ENCODE peak calls at places on chromosome 12, in ten cellular contexts. H is non-pigmented ciliary epithelial cell, K is nucleus accumbens, D is mesendoderm, O is ascending aorta, G is aorta, Y is progenitor cell of endocrine pancreas, S is amniotic epithelial cell, Q is occipital lobe, T is NCI-H2081. B is an unnamed sample.

GRCh38 chr12:46361667-46362034 is 10.9 kb downstream of the SLC38A2 start:
- DNase-seq in D (no peak), H (no peak), S (no peak), O (no peak), G (no peak), Y (no peak), T (no peak), K (no peak), Q (no peak), B (peak)

GRCh38 chr12:126545411-126545810 is 1480.2 kb downstream of the AACS start:
- DNase-seq in K (no peak), T (no peak), G (no peak), H (peak), S (no peak), Q (no peak), Y (no peak), O (no peak), D (no peak), B (peak)

GRCh38 chr12:111411187-111411764 is 5.6 kb downstream of the SH2B3 start:
- DNase-seq in Q (no peak), D (no peak), K (no peak), G (no peak), H (no peak), Y (no peak), S (no peak), T (no peak), O (no peak), B (no peak)

GRCh38 chr12:106519587-106519986 is 63.2 kb upstream of the RFX4 start:
- DNase-seq in Q (no peak), H (peak), S (peak), Y (no peak), K (no peak), O (no peak), D (no peak), T (no peak), G (no peak), B (peak)

GRCh38 chr12:43206396-43206795 is 345.6 kb downstream of the ADAMTS20 start:
- DNase-seq in Q (no peak), Y (no peak), D (no peak), G (no peak), T (no peak), K (no peak), S (peak), H (peak), O (no peak), B (peak)

GRCh38 chr12:59036341-59036740 is 116.0 kb upstream of the LRIG3 start:
- DNase-seq in T (no peak), D (no peak), Q (no peak), O (no peak), Y (no peak), H (no peak), K (no peak), S (peak), G (no peak), B (no peak)

GRCh38 chr12:95548056-95548538 is 3.2 kb downstream of the USP44 start:
- DNase-seq in K (no peak), O (no peak), Y (peak), T (no peak), G (peak), Q (no peak), S (no peak), H (no peak), D (peak), B (no peak)

GRCh38 chr12:122061253-122061652 is 17.3 kb upstream of the MLXIP start:
- DNase-seq in K (no peak), S (no peak), Q (no peak), Y (no peak), G (no peak), T (no peak), O (no peak), H (no peak), D (no peak), B (no peak)

GRCh38 chr12:3216726-3217682 is 139.8 kb downstream of the TSPAN9 start:
- DNase-seq in O (peak), Y (no peak), G (peak), S (peak), H (no peak), Q (no peak), T (no peak), K (no peak), D (no peak), B (peak)

GRCh38 chr12:89707992-89708792 is 446 bp downstream of the ATP2B1 start:
- DNase-seq in T (no peak), O (no peak), K (peak), Y (peak), D (peak), G (peak), S (no peak), Q (no peak), H (no peak), B (no peak)

GRCh38 chr12:103858953-103859601 is 18.0 kb upstream of the NT5DC3 start:
- DNase-seq in D (peak), T (no peak), S (peak), K (no peak), H (peak), O (peak), G (peak), Y (no peak), Q (no peak), B (peak)

GRCh38 chr12:47767197-47767724 is 5.8 kb upstream of the SLC48A1 start:
- DNase-seq in O (no peak), T (peak), G (no peak), K (peak), D (peak), Q (no peak), S (peak), Y (no peak), H (no peak), B (peak)

GRCh38 chr12:120720972-120721801 is 4.4 kb upstream of the ACADS start:
- DNase-seq in G (peak), Q (no peak), O (no peak), T (no peak), S (no peak), D (no peak), H (no peak), K (no peak), Y (no peak), B (no peak)

GRCh38 chr12:31226639-31227038 is 99.3 kb downstream of the SINHCAF start:
- DNase-seq in Q (no peak), T (no peak), Y (no peak), D (no peak), H (no peak), G (no peak), K (no peak), S (no peak), O (no peak), B (no peak)

GRCh38 chr12:45324391-45324790 is 108.5 kb downstream of the ANO6 start:
- DNase-seq in G (no peak), Q (no peak), K (no peak), T (no peak), D (no peak), S (peak), O (no peak), Y (no peak), H (no peak), B (no peak)

GRCh38 chr12:40146800-40147797 is 41.2 kb upstream of the SLC2A13 start:
- DNase-seq in D (no peak), S (no peak), O (no peak), K (no peak), H (no peak), G (no peak), Q (no peak), T (no peak), Y (no peak), B (no peak)

GRCh38 chr12:60872850-60873713 is 1277.3 kb downstream of the SLC16A7 start:
- DNase-seq in O (no peak), S (no peak), Q (no peak), Y (no peak), D (no peak), H (no peak), G (peak), T (no peak), K (no peak), B (no peak)

GRCh38 chr12:113397497-113398197 is 6.0 kb downstream of the SDS start:
- DNase-seq in Q (no peak), Y (no peak), G (no peak), S (no peak), O (no peak), D (no peak), H (no peak), K (no peak), T (no peak), B (no peak)

GRCh38 chr12:89244536-89244935 is 107.8 kb downstream of the DUSP6 start:
- DNase-seq in O (no peak), G (no peak), Q (no peak), H (no peak), D (peak), Y (no peak), T (no peak), K (no peak), S (peak), B (peak)

GRCh38 chr12:119693511-119693910 is 25.6 kb downstream of the PRKAB1 start:
- DNase-seq in Y (no peak), T (no peak), H (no peak), D (no peak), O (no peak), Q (no peak), S (peak), K (no peak), G (no peak), B (no peak)

GRCh38 chr12:123748171-123748570 is 13.9 kb upstream of the DNAH10 start:
- DNase-seq in D (no peak), Q (no peak), Y (no peak), O (no peak), K (no peak), H (no peak), G (no peak), T (no peak), S (no peak), B (no peak)

GRCh38 chr12:1619599-1619998 is 9.4 kb upstream of the WNT5B start:
- DNase-seq in Q (no peak), H (no peak), D (no peak), S (no peak), Y (no peak), G (peak), O (no peak), K (no peak), T (no peak), B (no peak)

GRCh38 chr12:48779869-48780268 is 9.0 kb downstream of the ADCY6 start:
- DNase-seq in O (peak), G (peak), Y (no peak), K (no peak), H (peak), D (no peak), T (no peak), Q (no peak), S (peak), B (peak)

GRCh38 chr12:127810026-127810425 is 456.9 kb upstream of the TMEM132C start:
- DNase-seq in T (no peak), Q (no peak), O (no peak), Y (no peak), G (no peak), H (peak), D (peak), K (no peak), S (peak), B (peak)

GRCh38 chr12:75196865-75197264 is 12.8 kb downstream of the KCNC2 start:
- DNase-seq in H (no peak), Y (no peak), Q (no peak), T (no peak), S (peak), D (no peak), G (no peak), K (no peak), O (no peak), B (no peak)

GRCh38 chr12:116431677-116432300 is 127.4 kb upstream of the MAP1LC3B2 start:
- DNase-seq in D (peak), K (no peak), G (no peak), S (peak), Q (no peak), O (no peak), T (no peak), H (no peak), Y (no peak), B (no peak)

GRCh38 chr12:65811968-65812700 is 12.1 kb upstream of the HMGA2 start:
- DNase-seq in G (no peak), D (no peak), K (no peak), H (no peak), S (no peak), Y (no peak), O (no peak), T (no peak), Q (no peak), B (no peak)

GRCh38 chr12:4997939-4998338 is 45.7 kb upstream of the KCNA5 start:
- DNase-seq in G (peak), Y (no peak), D (peak), O (peak), S (peak), Q (peak), T (no peak), K (no peak), H (peak), B (peak)

GRCh38 chr12:124640096-124640495 is 72.7 kb upstream of the NCOR2 start:
- DNase-seq in D (no peak), Q (peak), K (no peak), H (no peak), Y (no peak), S (peak), G (no peak), T (no peak), O (no peak), B (peak)

GRCh38 chr12:4307593-4308333 is 13.2 kb upstream of the TIGAR start:
- DNase-seq in D (peak), H (peak), O (no peak), T (peak), S (peak), G (peak), Q (peak), Y (peak), K (peak), B (peak)

GRCh38 chr12:121255433-121255832 is 41.1 kb downstream of the CAMKK2 start:
- DNase-seq in T (no peak), Q (no peak), H (no peak), Y (no peak), K (no peak), O (no peak), G (peak), D (no peak), S (peak), B (no peak)

GRCh38 chr12:124668602-124669001 is 101.2 kb upstream of the NCOR2 start:
- DNase-seq in Q (no peak), T (no peak), Y (no peak), D (no peak), O (no peak), S (peak), G (no peak), H (no peak), K (no peak), B (peak)

GRCh38 chr12:57896437-57897201 is 44.7 kb upstream of the ATP23 start:
- DNase-seq in G (peak), H (no peak), T (peak), D (peak), K (peak), Q (peak), S (peak), Y (peak), O (no peak), B (peak)

GRCh38 chr12:632102-632696 is 31.0 kb downstream of the NINJ2 start:
- DNase-seq in K (no peak), O (no peak), D (peak), Y (peak), T (no peak), Q (no peak), S (peak), G (no peak), H (peak), B (peak)

GRCh38 chr12:109544955-109545531 is 28.3 kb downstream of the MMAB start:
- DNase-seq in S (no peak), H (no peak), D (no peak), G (no peak), Y (no peak), Q (no peak), O (no peak), K (no peak), T (peak), B (peak)

GRCh38 chr12:123231931-123232330 is 1.0 kb downstream of the MPHOSPH9 start:
- DNase-seq in H (no peak), G (no peak), Y (no peak), S (no peak), Q (no peak), T (peak), K (no peak), O (no peak), D (no peak), B (no peak)